ENCODE peak calls at places on chromosome 12, in six cellular contexts. One of them, this sample, is unnamed.

GRCh38 chr12:115456946-115457689 is 773.1 kb upstream of the TBX3 start:
- DNase-seq in SK-N-SH: no peak
- DNase-seq in right lobe of liver: no peak
- DNase-seq in left lung: no peak
- DNase-seq in stomach: no peak
- DNase-seq in iPS DF 6.9: no peak
- DNase-seq in this sample: no peak

GRCh38 chr12:26043139-26044006 is 81.5 kb downstream of the BHLHE41 start:
- DNase-seq in left lung: no peak
- DNase-seq in iPS DF 6.9: no peak
- DNase-seq in right lobe of liver: no peak
- DNase-seq in stomach: no peak
- DNase-seq in SK-N-SH: no peak
- DNase-seq in this sample: no peak

GRCh38 chr12:75208851-75209781 is 523 bp downstream of the KCNC2 start:
- DNase-seq in right lobe of liver: no peak
- DNase-seq in left lung: no peak
- DNase-seq in iPS DF 6.9: peak; percentile 48
- DNase-seq in SK-N-SH: peak; percentile 46
- DNase-seq in stomach: no peak
- DNase-seq in this sample: no peak

GRCh38 chr12:19706936-19707335 is 267.6 kb downstream of the AEBP2 start:
- DNase-seq in right lobe of liver: no peak
- DNase-seq in stomach: no peak
- DNase-seq in iPS DF 6.9: no peak
- DNase-seq in left lung: no peak
- DNase-seq in SK-N-SH: no peak
- DNase-seq in this sample: no peak

GRCh38 chr12:49750027-49750977 is 8.9 kb downstream of the TMBIM6 start:
- DNase-seq in stomach: no peak
- DNase-seq in iPS DF 6.9: no peak
- DNase-seq in SK-N-SH: no peak
- DNase-seq in left lung: no peak
- DNase-seq in right lobe of liver: no peak
- DNase-seq in this sample: no peak

GRCh38 chr12:10900530-10900929 is 8.8 kb downstream of the TAS2R13 start:
- DNase-seq in iPS DF 6.9: no peak
- DNase-seq in right lobe of liver: no peak
- DNase-seq in left lung: no peak
- DNase-seq in SK-N-SH: no peak
- DNase-seq in stomach: no peak
- DNase-seq in this sample: no peak

GRCh38 chr12:103301642-103302620 is 193.8 kb downstream of the C12orf42 start:
- DNase-seq in stomach: no peak
- DNase-seq in iPS DF 6.9: peak; percentile 48
- DNase-seq in right lobe of liver: no peak
- DNase-seq in left lung: no peak
- DNase-seq in SK-N-SH: peak; percentile 31
- DNase-seq in this sample: no peak

GRCh38 chr12:104163631-104164030 is 25.6 kb upstream of the NFYB start:
- DNase-seq in left lung: no peak
- DNase-seq in stomach: no peak
- DNase-seq in right lobe of liver: no peak
- DNase-seq in SK-N-SH: no peak
- DNase-seq in iPS DF 6.9: no peak
- DNase-seq in this sample: no peak

GRCh38 chr12:92186038-92186470 is 40.4 kb upstream of the BTG1 start:
- DNase-seq in stomach: no peak
- DNase-seq in SK-N-SH: no peak
- DNase-seq in left lung: no peak
- DNase-seq in iPS DF 6.9: no peak
- DNase-seq in right lobe of liver: no peak
- DNase-seq in this sample: no peak

GRCh38 chr12:32558941-32559340 is 120.2 kb upstream of the DNM1L start:
- DNase-seq in stomach: no peak
- DNase-seq in left lung: no peak
- DNase-seq in right lobe of liver: no peak
- DNase-seq in iPS DF 6.9: no peak
- DNase-seq in SK-N-SH: no peak
- DNase-seq in this sample: no peak

GRCh38 chr12:27618836-27619235 is 77.4 kb upstream of the REP15 start:
- DNase-seq in SK-N-SH: no peak
- DNase-seq in left lung: no peak
- DNase-seq in stomach: no peak
- DNase-seq in right lobe of liver: no peak
- DNase-seq in iPS DF 6.9: no peak
- DNase-seq in this sample: no peak

GRCh38 chr12:24404086-24404815 is 454.8 kb upstream of the SOX5 start:
- DNase-seq in stomach: no peak
- DNase-seq in left lung: no peak
- DNase-seq in iPS DF 6.9: no peak
- DNase-seq in right lobe of liver: no peak
- DNase-seq in SK-N-SH: no peak
- DNase-seq in this sample: no peak

GRCh38 chr12:11580125-11580751 is 69.2 kb upstream of the ETV6 start:
- DNase-seq in iPS DF 6.9: no peak
- DNase-seq in left lung: peak; percentile 40
- DNase-seq in SK-N-SH: no peak
- DNase-seq in stomach: peak; percentile 32
- DNase-seq in right lobe of liver: no peak
- DNase-seq in this sample: peak; percentile 24

GRCh38 chr12:75366629-75367028 is 24.3 kb upstream of the GLIPR1L2 start:
- DNase-seq in SK-N-SH: no peak
- DNase-seq in right lobe of liver: no peak
- DNase-seq in stomach: no peak
- DNase-seq in iPS DF 6.9: peak; percentile 9
- DNase-seq in left lung: no peak
- DNase-seq in this sample: no peak

DNA sequence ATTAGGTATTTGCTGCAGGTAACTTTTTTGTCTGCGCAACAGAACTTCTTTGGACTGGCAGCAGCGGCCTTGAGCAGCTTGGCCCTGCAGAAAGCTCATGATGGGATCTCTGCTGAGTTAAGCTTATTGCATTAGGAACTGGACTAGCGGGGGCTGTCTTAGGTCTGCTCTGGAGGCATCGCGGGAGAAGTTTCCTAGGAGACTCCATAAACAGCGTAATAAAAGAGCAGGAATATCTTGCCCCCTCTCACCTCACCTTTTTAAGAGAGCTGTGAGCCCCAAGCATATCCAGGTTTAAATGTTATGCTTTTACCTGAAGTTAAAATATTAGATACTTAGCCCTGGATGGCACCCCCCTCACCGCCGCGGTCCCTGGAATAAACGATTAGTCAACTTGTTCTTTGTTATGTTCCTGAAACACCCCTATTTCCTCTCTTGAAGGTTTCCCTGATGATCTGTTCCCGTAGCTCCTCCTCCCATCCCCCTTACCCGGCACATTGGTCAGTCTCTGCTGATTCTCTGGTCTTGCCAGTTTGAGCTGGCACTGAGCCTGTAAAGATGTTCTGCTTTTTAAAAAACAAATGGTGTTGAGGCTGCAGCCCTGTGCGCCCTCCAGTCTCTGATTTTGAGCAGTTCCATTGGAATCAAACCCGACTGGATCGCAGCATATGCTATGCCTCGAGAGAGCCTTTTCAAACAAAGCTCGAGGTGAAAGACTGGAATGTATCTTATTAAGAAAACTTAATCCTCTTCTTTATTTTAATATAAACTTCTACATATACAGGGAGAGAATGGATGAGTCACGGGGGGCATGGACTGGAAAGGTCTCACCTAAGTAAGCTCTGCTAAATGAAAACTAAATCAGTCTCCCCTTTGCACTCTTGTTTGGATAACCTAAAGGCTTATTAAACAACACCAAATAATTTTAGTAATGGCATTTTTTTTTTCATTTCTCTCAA is 1.9 kb downstream of the MLXIP start:
- DNase-seq in SK-N-SH: peak; percentile 76
- DNase-seq in left lung: peak; percentile 82
- DNase-seq in right lobe of liver: peak; percentile 80
- DNase-seq in stomach: peak; percentile 54
- DNase-seq in iPS DF 6.9: no peak
- DNase-seq in this sample: peak; percentile 84
- H3K4me1 ChIP-seq in SK-N-SH: peaks cover 32% of the 10 kb centered on the region
- H3K4me1 ChIP-seq in left lung: peaks cover 66% of the 10 kb centered on the region
- H3K4me1 ChIP-seq in right lobe of liver: no peaks in the 10 kb centered on the region
- H3K4me1 ChIP-seq in stomach: peaks cover 37% of the 10 kb centered on the region
- H3K4me1 ChIP-seq in iPS DF 6.9: no peaks in the 10 kb centered on the region
- H3K4me1 ChIP-seq in this sample: peaks cover 11% of the 10 kb centered on the region

DNA sequence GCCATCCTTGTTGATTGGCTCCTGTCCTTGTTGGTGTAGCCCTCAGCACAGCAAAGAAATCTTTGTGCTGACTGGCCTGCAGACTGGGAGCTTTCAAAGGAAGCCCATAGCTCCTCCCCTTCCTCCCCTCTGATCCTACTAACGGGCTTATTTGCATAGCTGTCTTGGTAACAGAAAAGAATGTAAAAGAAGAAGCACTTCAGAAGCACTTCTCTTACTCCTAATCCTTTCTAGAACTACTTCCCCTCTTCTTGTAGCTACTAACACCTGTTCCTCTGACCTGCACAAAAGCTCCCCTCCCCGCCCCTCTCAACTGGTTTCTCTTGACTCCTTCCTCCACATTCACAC is 14.3 kb upstream of the RIC8B start:
- DNase-seq in stomach: no peak
- DNase-seq in iPS DF 6.9: no peak
- DNase-seq in right lobe of liver: no peak
- DNase-seq in left lung: peak; percentile 62
- DNase-seq in SK-N-SH: no peak
- DNase-seq in this sample: no peak
- H3K4me1 ChIP-seq in stomach: no peaks in the 10 kb centered on the region
- H3K4me1 ChIP-seq in iPS DF 6.9: peaks cover 6% of the 10 kb centered on the region
- H3K4me1 ChIP-seq in right lobe of liver: no peaks in the 10 kb centered on the region
- H3K4me1 ChIP-seq in left lung: peaks cover 16% of the 10 kb centered on the region
- H3K4me1 ChIP-seq in SK-N-SH: no peaks in the 10 kb centered on the region
- H3K4me1 ChIP-seq in this sample: no peaks in the 10 kb centered on the region

GRCh38 chr12:56126732-56127239 is 1.3 kb upstream of the ESYT1 start:
- DNase-seq in stomach: no peak
- DNase-seq in left lung: no peak
- DNase-seq in iPS DF 6.9: no peak
- DNase-seq in SK-N-SH: no peak
- DNase-seq in right lobe of liver: no peak
- DNase-seq in this sample: no peak
- H3K4me1 ChIP-seq in stomach: peaks cover 28% of the 10 kb centered on the region
- H3K4me1 ChIP-seq in left lung: peaks cover 63% of the 10 kb centered on the region
- H3K4me1 ChIP-seq in iPS DF 6.9: no peaks in the 10 kb centered on the region
- H3K4me1 ChIP-seq in SK-N-SH: peaks cover 23% of the 10 kb centered on the region
- H3K4me1 ChIP-seq in right lobe of liver: no peaks in the 10 kb centered on the region
- H3K4me1 ChIP-seq in this sample: peaks cover 14% of the 10 kb centered on the region

GRCh38 chr12:96327346-96327745 is 72.9 kb downstream of the CDK17 start:
- DNase-seq in left lung: no peak
- DNase-seq in right lobe of liver: no peak
- DNase-seq in iPS DF 6.9: no peak
- DNase-seq in SK-N-SH: no peak
- DNase-seq in stomach: no peak
- DNase-seq in this sample: no peak
- H3K4me1 ChIP-seq in left lung: peaks cover 10% of the 10 kb centered on the region
- H3K4me1 ChIP-seq in right lobe of liver: no peaks in the 10 kb centered on the region
- H3K4me1 ChIP-seq in iPS DF 6.9: no peaks in the 10 kb centered on the region
- H3K4me1 ChIP-seq in SK-N-SH: no peaks in the 10 kb centered on the region
- H3K4me1 ChIP-seq in stomach: no peaks in the 10 kb centered on the region
- H3K4me1 ChIP-seq in this sample: no peaks in the 10 kb centered on the region

GRCh38 chr12:118013283-118013682 is 3.2 kb upstream of the RFC5 start:
- DNase-seq in stomach: no peak
- DNase-seq in right lobe of liver: no peak
- DNase-seq in left lung: no peak
- DNase-seq in iPS DF 6.9: no peak
- DNase-seq in SK-N-SH: no peak
- DNase-seq in this sample: no peak

GRCh38 chr12:118015306-118015705 is 1.2 kb upstream of the RFC5 start:
- DNase-seq in left lung: no peak
- DNase-seq in right lobe of liver: no peak
- DNase-seq in stomach: no peak
- DNase-seq in SK-N-SH: no peak
- DNase-seq in iPS DF 6.9: no peak
- DNase-seq in this sample: no peak

GRCh38 chr12:118015944-118016343 is 559 bp upstream of the RFC5 start:
- DNase-seq in SK-N-SH: no peak
- DNase-seq in right lobe of liver: no peak
- DNase-seq in iPS DF 6.9: no peak
- DNase-seq in stomach: no peak
- DNase-seq in left lung: no peak
- DNase-seq in this sample: no peak

GRCh38 chr12:118017926-118018325 is 1.4 kb downstream of the RFC5 start:
- DNase-seq in iPS DF 6.9: no peak
- DNase-seq in stomach: no peak
- DNase-seq in SK-N-SH: no peak
- DNase-seq in right lobe of liver: no peak
- DNase-seq in left lung: no peak
- DNase-seq in this sample: no peak

DNA sequence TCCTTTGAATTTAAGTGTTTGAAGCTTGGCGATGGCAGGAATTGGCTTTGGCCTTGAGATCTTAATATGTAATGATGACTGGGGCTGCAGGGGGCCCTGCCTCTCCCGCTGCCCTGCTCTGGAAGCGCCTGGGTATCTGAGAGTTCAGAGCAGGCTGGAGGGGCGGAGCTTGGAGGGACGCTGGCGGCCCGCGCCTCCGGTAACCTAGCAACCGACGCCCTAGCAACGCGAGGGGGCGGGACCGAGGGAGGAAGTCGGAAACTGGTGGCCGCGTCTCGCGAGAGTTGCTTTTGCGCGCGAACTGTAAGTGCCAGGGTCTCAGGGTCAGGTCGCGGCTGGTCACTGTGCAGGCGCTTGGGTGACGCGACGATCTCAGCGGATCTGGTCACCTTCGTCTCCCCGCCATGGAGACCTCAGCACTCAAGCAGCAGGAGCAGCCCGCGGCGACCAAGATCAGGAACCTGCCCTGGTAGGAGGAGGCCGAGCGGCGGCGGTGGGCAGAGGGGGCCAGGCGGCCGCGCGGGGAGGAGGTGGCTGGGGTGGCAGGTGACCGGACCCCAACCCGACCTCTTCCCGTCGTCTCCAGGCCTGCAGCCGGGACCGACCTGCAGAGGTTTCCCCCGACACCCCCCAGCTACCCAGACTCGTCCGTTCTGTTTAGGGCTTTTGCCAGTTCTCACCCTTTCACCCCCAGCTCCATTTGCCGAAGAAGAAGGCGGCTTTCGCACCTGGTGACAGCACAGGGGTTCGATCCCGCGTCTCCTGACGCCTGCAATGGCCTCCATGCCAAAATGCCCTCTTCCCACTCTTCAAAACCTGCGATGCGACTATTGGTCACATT is at the start of gene RFC5:
- DNase-seq in SK-N-SH: peak; percentile 98
- DNase-seq in left lung: peak; percentile 98
- DNase-seq in stomach: peak; percentile 99
- DNase-seq in right lobe of liver: peak; percentile 99
- DNase-seq in iPS DF 6.9: peak; percentile 96
- DNase-seq in this sample: peak; percentile 99
- H3K4me1 ChIP-seq in SK-N-SH: peaks cover 10% of the 10 kb centered on the region
- H3K4me1 ChIP-seq in left lung: peaks cover 16% of the 10 kb centered on the region
- H3K4me1 ChIP-seq in stomach: peaks cover 6% of the 10 kb centered on the region
- H3K4me1 ChIP-seq in right lobe of liver: no peaks in the 10 kb centered on the region
- H3K4me1 ChIP-seq in iPS DF 6.9: no peaks in the 10 kb centered on the region
- H3K4me1 ChIP-seq in this sample: peaks cover 10% of the 10 kb centered on the region